ENCODE peak calls at places on chromosomes 5 and 9, in seven cellular contexts. C, H, U, N, X, B and Q are unnamed samples.

GRCh38 chr5:62791059-62791458 is 212.4 kb downstream of the LRRC70 start:
- DNase-seq in C (no peak), H (no peak), U (no peak), N (no peak), X (no peak), B (peak; percentile 6), Q (no peak)

GRCh38 chr5:143041972-143042770 is 272.0 kb downstream of the ARHGAP26 start:
- DNase-seq in C (no peak), H (no peak), U (no peak), N (no peak), X (no peak), B (peak; percentile 50), Q (no peak)

GRCh38 chr9:1918642-1919041 is 96.5 kb upstream of the SMARCA2 start:
- DNase-seq in C (no peak), H (no peak), U (no peak), N (no peak), X (no peak), B (no peak), Q (no peak)

GRCh38 chr9:122320346-122320995 is 50.4 kb upstream of the PTGS1 start:
- DNase-seq in C (no peak), H (no peak), U (no peak), N (no peak), X (no peak), B (no peak), Q (no peak)

GRCh38 chr5:14270212-14270702 is 127.1 kb downstream of the TRIO start:
- DNase-seq in C (no peak), H (no peak), U (peak; percentile 71), N (no peak), X (no peak), B (peak; percentile 95), Q (no peak)

GRCh38 chr5:99141534-99142135 is 212.8 kb upstream of the CHD1 start:
- DNase-seq in C (no peak), H (no peak), U (no peak), N (no peak), X (no peak), B (no peak), Q (no peak)

GRCh38 chr5:12659675-12660074 is 755.4 kb upstream of the CTNND2 start:
- DNase-seq in C (no peak), H (no peak), U (no peak), N (no peak), X (no peak), B (no peak), Q (no peak)

GRCh38 chr9:134413890-134414731 is 87.9 kb downstream of the RXRA start:
- DNase-seq in C (peak; percentile 79), H (no peak), U (peak; percentile 87), N (no peak), X (no peak), B (no peak), Q (no peak)

GRCh38 chr5:109347252-109347888 is 62.4 kb downstream of the PJA2 start:
- DNase-seq in C (no peak), H (no peak), U (no peak), N (no peak), X (no peak), B (no peak), Q (peak; percentile 12)

GRCh38 chr5:118545050-118545449 is 443.3 kb downstream of the DTWD2 start:
- DNase-seq in C (no peak), H (no peak), U (no peak), N (no peak), X (no peak), B (no peak), Q (no peak)